ENCODE peak calls at places on chromosomes 16 and 17, in four cellular contexts. One of them, this sample, is unnamed.

GRCh38 chr16:4852221-4852872 is 5.1 kb downstream of the UBN1 start:
- DNase-seq in tibial nerve: no peak
- DNase-seq in A549: peak; percentile 27
- DNase-seq in CD4-positive, CD25-positive, alpha-beta regulatory T cell: no peak
- DNase-seq in this sample: no peak

GRCh38 chr17:913207-913606 is 66.4 kb downstream of the NXN start:
- DNase-seq in CD4-positive, CD25-positive, alpha-beta regulatory T cell: no peak
- DNase-seq in tibial nerve: no peak
- DNase-seq in A549: no peak
- DNase-seq in this sample: no peak

GRCh38 chr17:1997146-1997586 is 28.0 kb downstream of the RTN4RL1 start:
- DNase-seq in A549: peak; percentile 78
- DNase-seq in CD4-positive, CD25-positive, alpha-beta regulatory T cell: no peak
- DNase-seq in tibial nerve: no peak
- DNase-seq in this sample: no peak

GRCh38 chr16:27175888-27176287 is 27.4 kb upstream of the KDM8 start:
- DNase-seq in tibial nerve: no peak
- DNase-seq in A549: peak; percentile 37
- DNase-seq in CD4-positive, CD25-positive, alpha-beta regulatory T cell: no peak
- DNase-seq in this sample: no peak

GRCh38 chr17:34639706-34640425 is 60.5 kb downstream of the TMEM132E start:
- DNase-seq in tibial nerve: no peak
- DNase-seq in A549: no peak
- DNase-seq in CD4-positive, CD25-positive, alpha-beta regulatory T cell: no peak
- DNase-seq in this sample: no peak

GRCh38 chr17:5832886-5833285 is 237.3 kb upstream of the WSCD1 start:
- DNase-seq in CD4-positive, CD25-positive, alpha-beta regulatory T cell: no peak
- DNase-seq in tibial nerve: no peak
- DNase-seq in A549: peak; percentile 62
- DNase-seq in this sample: no peak

GRCh38 chr17:50087246-50087911 is 7.8 kb upstream of the PDK2 start:
- DNase-seq in tibial nerve: peak; percentile 49
- DNase-seq in A549: peak; percentile 87
- DNase-seq in CD4-positive, CD25-positive, alpha-beta regulatory T cell: peak; percentile 76
- DNase-seq in this sample: no peak

GRCh38 chr16:62041401-62041800 is 5.2 kb upstream of the CDH8 start:
- DNase-seq in CD4-positive, CD25-positive, alpha-beta regulatory T cell: no peak
- DNase-seq in tibial nerve: no peak
- DNase-seq in A549: peak; percentile 53
- DNase-seq in this sample: no peak

GRCh38 chr17:31722251-31723056 is 136.6 kb downstream of the COPRS start:
- DNase-seq in A549: no peak
- DNase-seq in tibial nerve: no peak
- DNase-seq in CD4-positive, CD25-positive, alpha-beta regulatory T cell: no peak
- DNase-seq in this sample: no peak

GRCh38 chr17:76726766-76727718 is at the start of gene METTL23:
- DNase-seq in A549: peak; percentile 81
- DNase-seq in CD4-positive, CD25-positive, alpha-beta regulatory T cell: peak; percentile 93
- DNase-seq in tibial nerve: peak; percentile 71
- DNase-seq in this sample: no peak

GRCh38 chr16:56282455-56282854 is 91.2 kb downstream of the GNAO1 start:
- DNase-seq in tibial nerve: no peak
- DNase-seq in CD4-positive, CD25-positive, alpha-beta regulatory T cell: no peak
- DNase-seq in A549: no peak
- DNase-seq in this sample: no peak

GRCh38 chr17:37768438-37768837 is 23.6 kb upstream of the HNF1B start:
- DNase-seq in A549: no peak
- DNase-seq in CD4-positive, CD25-positive, alpha-beta regulatory T cell: no peak
- DNase-seq in tibial nerve: no peak
- DNase-seq in this sample: no peak

GRCh38 chr16:54538241-54538640 is 251.7 kb upstream of the IRX3 start:
- DNase-seq in A549: no peak
- DNase-seq in CD4-positive, CD25-positive, alpha-beta regulatory T cell: no peak
- DNase-seq in tibial nerve: no peak
- DNase-seq in this sample: no peak

GRCh38 chr16:83390759-83391158 is 417.0 kb upstream of the HSBP1 start:
- DNase-seq in A549: no peak
- DNase-seq in CD4-positive, CD25-positive, alpha-beta regulatory T cell: no peak
- DNase-seq in tibial nerve: no peak
- DNase-seq in this sample: no peak

GRCh38 chr17:7512105-7512504 is 27.9 kb downstream of the POLR2A start:
- DNase-seq in CD4-positive, CD25-positive, alpha-beta regulatory T cell: no peak
- DNase-seq in tibial nerve: no peak
- DNase-seq in A549: no peak
- DNase-seq in this sample: no peak

GRCh38 chr17:48578616-48579560 is 738 bp upstream of the HOXB4 start:
- DNase-seq in tibial nerve: no peak
- DNase-seq in A549: no peak
- DNase-seq in CD4-positive, CD25-positive, alpha-beta regulatory T cell: no peak
- DNase-seq in this sample: no peak

GRCh38 chr17:49224198-49224996 is 6.2 kb downstream of the PHOSPHO1 start:
- DNase-seq in A549: no peak
- DNase-seq in CD4-positive, CD25-positive, alpha-beta regulatory T cell: peak; percentile 56
- DNase-seq in tibial nerve: no peak
- DNase-seq in this sample: no peak

GRCh38 chr17:53142890-53143289 is 679.8 kb upstream of the KIF2B start:
- DNase-seq in CD4-positive, CD25-positive, alpha-beta regulatory T cell: no peak
- DNase-seq in tibial nerve: no peak
- DNase-seq in A549: peak; percentile 41
- DNase-seq in this sample: no peak

GRCh38 chr16:27787661-27788060 is 237.7 kb downstream of the KATNIP start:
- DNase-seq in tibial nerve: no peak
- DNase-seq in CD4-positive, CD25-positive, alpha-beta regulatory T cell: no peak
- DNase-seq in A549: no peak
- DNase-seq in this sample: no peak

GRCh38 chr17:10075919-10076318 is 122.5 kb downstream of the GAS7 start:
- DNase-seq in CD4-positive, CD25-positive, alpha-beta regulatory T cell: no peak
- DNase-seq in A549: no peak
- DNase-seq in tibial nerve: no peak
- DNase-seq in this sample: no peak

GRCh38 chr16:27799866-27800265 is 249.9 kb downstream of the KATNIP start:
- DNase-seq in tibial nerve: no peak
- DNase-seq in CD4-positive, CD25-positive, alpha-beta regulatory T cell: no peak
- DNase-seq in A549: no peak
- DNase-seq in this sample: no peak

GRCh38 chr17:47961406-47961805 is 3.7 kb upstream of the PRR15L start:
- DNase-seq in CD4-positive, CD25-positive, alpha-beta regulatory T cell: no peak
- DNase-seq in A549: no peak
- DNase-seq in tibial nerve: no peak
- DNase-seq in this sample: no peak

GRCh38 chr16:53546988-53547391 is 44.0 kb upstream of the AKTIP start:
- DNase-seq in A549: peak; percentile 35
- DNase-seq in CD4-positive, CD25-positive, alpha-beta regulatory T cell: peak; percentile 11
- DNase-seq in tibial nerve: no peak
- DNase-seq in this sample: no peak

GRCh38 chr16:54430491-54431030 is 144.0 kb upstream of the IRX3 start:
- DNase-seq in A549: no peak
- DNase-seq in CD4-positive, CD25-positive, alpha-beta regulatory T cell: no peak
- DNase-seq in tibial nerve: no peak
- DNase-seq in this sample: no peak

GRCh38 chr16:57042157-57043111 is 49.9 kb upstream of the CPNE2 start:
- DNase-seq in A549: no peak
- DNase-seq in CD4-positive, CD25-positive, alpha-beta regulatory T cell: peak; percentile 38
- DNase-seq in tibial nerve: no peak
- DNase-seq in this sample: no peak

GRCh38 chr16:4404247-4404966 is 12.0 kb downstream of the CORO7 start:
- DNase-seq in A549: peak; percentile 77
- DNase-seq in tibial nerve: no peak
- DNase-seq in CD4-positive, CD25-positive, alpha-beta regulatory T cell: no peak
- DNase-seq in this sample: no peak

GRCh38 chr16:57497121-57497520 is 10.8 kb upstream of the DOK4 start:
- DNase-seq in tibial nerve: no peak
- DNase-seq in A549: no peak
- DNase-seq in CD4-positive, CD25-positive, alpha-beta regulatory T cell: no peak
- DNase-seq in this sample: no peak

GRCh38 chr17:47742319-47743181 is 9.5 kb downstream of the TBX21 start:
- DNase-seq in tibial nerve: no peak
- DNase-seq in CD4-positive, CD25-positive, alpha-beta regulatory T cell: peak; percentile 31
- DNase-seq in A549: no peak
- DNase-seq in this sample: no peak

GRCh38 chr16:23597003-23597756 is 1.1 kb upstream of the NDUFAB1 start:
- DNase-seq in A549: peak; percentile 67
- DNase-seq in tibial nerve: no peak
- DNase-seq in CD4-positive, CD25-positive, alpha-beta regulatory T cell: no peak
- DNase-seq in this sample: no peak

GRCh38 chr16:50539822-50540710 is 8.1 kb upstream of the NKD1 start:
- DNase-seq in CD4-positive, CD25-positive, alpha-beta regulatory T cell: no peak
- DNase-seq in A549: no peak
- DNase-seq in tibial nerve: no peak
- DNase-seq in this sample: no peak

GRCh38 chr17:77375917-77376651 is 235.3 kb downstream of the SEC14L1 start:
- DNase-seq in CD4-positive, CD25-positive, alpha-beta regulatory T cell: peak; percentile 70
- DNase-seq in tibial nerve: no peak
- DNase-seq in A549: no peak
- DNase-seq in this sample: no peak

GRCh38 chr16:88459366-88460055 is 6.4 kb downstream of the ZFPM1 start:
- DNase-seq in tibial nerve: no peak
- DNase-seq in CD4-positive, CD25-positive, alpha-beta regulatory T cell: no peak
- DNase-seq in A549: no peak
- DNase-seq in this sample: no peak

GRCh38 chr17:80518392-80518791 is 26.2 kb upstream of the RPTOR start:
- DNase-seq in A549: no peak
- DNase-seq in CD4-positive, CD25-positive, alpha-beta regulatory T cell: no peak
- DNase-seq in tibial nerve: no peak
- DNase-seq in this sample: no peak

GRCh38 chr17:82297804-82298537 is 19.4 kb downstream of the CD7 start:
- DNase-seq in tibial nerve: peak; percentile 71
- DNase-seq in CD4-positive, CD25-positive, alpha-beta regulatory T cell: peak; percentile 94
- DNase-seq in A549: peak; percentile 92
- DNase-seq in this sample: peak; percentile 89

GRCh38 chr17:82297280-82297803 is 20.1 kb downstream of the CD7 start:
- DNase-seq in CD4-positive, CD25-positive, alpha-beta regulatory T cell: peak; percentile 75
- DNase-seq in tibial nerve: peak; percentile 64
- DNase-seq in A549: peak; percentile 80
- DNase-seq in this sample: peak; percentile 69

GRCh38 chr17:82296511-82297279 is 20.7 kb downstream of the CD7 start:
- DNase-seq in tibial nerve: no peak
- DNase-seq in A549: no peak
- DNase-seq in CD4-positive, CD25-positive, alpha-beta regulatory T cell: no peak
- DNase-seq in this sample: no peak

GRCh38 chr17:82294086-82294773 is 20.7 kb upstream of the CSNK1D start:
- DNase-seq in A549: no peak
- DNase-seq in tibial nerve: no peak
- DNase-seq in CD4-positive, CD25-positive, alpha-beta regulatory T cell: no peak
- DNase-seq in this sample: no peak

GRCh38 chr17:82295472-82295814 is 21.9 kb upstream of the CSNK1D start:
- DNase-seq in tibial nerve: no peak
- DNase-seq in A549: no peak
- DNase-seq in CD4-positive, CD25-positive, alpha-beta regulatory T cell: no peak
- DNase-seq in this sample: no peak
- H3K4me1 ChIP-seq in tibial nerve: peaks cover 42% of the 10 kb centered on the region
- H3K4me1 ChIP-seq in A549: peaks cover 59% of the 10 kb centered on the region
- H3K4me1 ChIP-seq in CD4-positive, CD25-positive, alpha-beta regulatory T cell: peaks cover 48% of the 10 kb centered on the region
- H3K4me1 ChIP-seq in this sample: peaks cover 23% of the 10 kb centered on the region

GRCh38 chr17:44167181-44167861 is 3.2 kb upstream of the ASB16 start:
- DNase-seq in A549: no peak
- DNase-seq in tibial nerve: no peak
- DNase-seq in CD4-positive, CD25-positive, alpha-beta regulatory T cell: no peak
- DNase-seq in this sample: no peak

GRCh38 chr17:44171931-44172455 is 1.5 kb downstream of the ASB16 start:
- DNase-seq in A549: no peak
- DNase-seq in CD4-positive, CD25-positive, alpha-beta regulatory T cell: no peak
- DNase-seq in tibial nerve: no peak
- DNase-seq in this sample: no peak

GRCh38 chr17:44170135-44170498 is 387 bp upstream of the ASB16 start:
- DNase-seq in tibial nerve: no peak
- DNase-seq in A549: no peak
- DNase-seq in CD4-positive, CD25-positive, alpha-beta regulatory T cell: no peak
- DNase-seq in this sample: no peak

GRCh38 chr17:44174427-44174826 is 3.9 kb downstream of the ASB16 start:
- DNase-seq in A549: no peak
- DNase-seq in CD4-positive, CD25-positive, alpha-beta regulatory T cell: no peak
- DNase-seq in tibial nerve: no peak
- DNase-seq in this sample: no peak

DNA sequence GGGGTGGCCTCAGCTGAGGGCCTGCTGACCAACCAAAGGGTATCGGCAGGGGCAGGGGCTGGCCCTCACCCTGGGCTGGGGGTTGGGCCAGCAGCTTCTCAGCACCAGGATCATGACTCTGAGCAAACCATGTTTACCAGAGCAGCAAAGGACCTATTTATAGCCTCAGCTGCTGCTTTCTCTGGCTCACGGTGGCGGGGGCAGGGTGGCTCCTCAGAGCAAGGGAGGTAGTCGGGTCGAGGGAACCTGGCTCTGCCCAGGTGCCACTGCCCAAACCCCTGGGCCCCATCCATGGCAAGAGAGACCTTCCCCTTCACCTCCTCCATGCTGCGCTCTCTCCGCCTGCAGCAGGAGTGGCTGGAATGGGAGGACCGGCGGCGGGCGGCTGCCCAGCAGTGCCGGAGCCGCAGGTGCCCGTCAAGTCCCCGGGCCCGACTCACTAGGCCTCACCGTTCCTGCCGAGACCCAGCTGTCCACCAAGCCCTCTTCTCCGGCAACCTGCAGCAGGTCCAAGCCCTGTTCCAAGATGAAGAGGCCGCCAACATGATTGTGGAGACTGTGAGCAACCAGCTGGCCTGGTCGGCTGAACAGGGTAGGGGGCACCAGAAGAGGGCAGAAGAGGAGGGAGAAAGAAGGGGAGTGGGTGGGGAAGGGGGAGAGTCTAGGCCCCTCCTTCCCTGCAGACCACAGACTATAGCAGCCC is at the start of gene ASB16:
- DNase-seq in CD4-positive, CD25-positive, alpha-beta regulatory T cell: no peak
- DNase-seq in A549: no peak
- DNase-seq in tibial nerve: no peak
- DNase-seq in this sample: no peak
- H3K4me3 ChIP-seq in CD4-positive, CD25-positive, alpha-beta regulatory T cell: no peak within 1 kb of the TSS
- H3K4me3 ChIP-seq in A549: no peak within 1 kb of the TSS
- H3K4me3 ChIP-seq in tibial nerve: no peak within 1 kb of the TSS
- H3K4me3 ChIP-seq in this sample: no peak within 1 kb of the TSS

GRCh38 chr16:2705351-2705750 is 14.7 kb downstream of the PRSS27 start:
- DNase-seq in CD4-positive, CD25-positive, alpha-beta regulatory T cell: no peak
- DNase-seq in A549: no peak
- DNase-seq in tibial nerve: no peak
- DNase-seq in this sample: no peak
- H3K4me1 ChIP-seq in CD4-positive, CD25-positive, alpha-beta regulatory T cell: no peaks in the 10 kb centered on the region
- H3K4me1 ChIP-seq in A549: no peaks in the 10 kb centered on the region
- H3K4me1 ChIP-seq in tibial nerve: no peaks in the 10 kb centered on the region
- H3K4me1 ChIP-seq in this sample: no peaks in the 10 kb centered on the region

DNA sequence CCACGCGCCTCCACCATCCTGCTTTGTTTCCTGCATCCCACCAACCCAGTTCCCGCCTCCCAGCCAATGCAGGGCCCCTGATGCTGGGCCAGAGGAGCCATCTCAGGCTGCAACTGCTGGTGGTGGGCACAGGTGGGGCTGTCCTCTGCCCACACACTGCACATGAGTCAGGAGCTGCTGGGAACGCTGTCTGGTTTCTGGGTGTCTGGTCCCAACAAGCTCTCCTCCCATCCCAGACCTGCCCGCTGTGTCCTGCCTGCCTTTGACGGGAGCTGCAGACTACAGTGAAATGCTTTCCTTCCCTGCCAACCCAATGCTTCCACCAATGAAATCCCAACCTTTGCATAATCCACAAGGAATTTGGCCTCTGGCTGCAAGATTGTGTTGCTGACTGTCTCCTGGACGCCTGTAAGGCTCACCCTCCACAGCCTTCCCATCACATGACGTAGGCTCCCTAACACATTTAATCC is 98.9 kb downstream of the N4BP1 start:
- DNase-seq in CD4-positive, CD25-positive, alpha-beta regulatory T cell: no peak
- DNase-seq in A549: no peak
- DNase-seq in tibial nerve: no peak
- DNase-seq in this sample: no peak
- H3K4me3 ChIP-seq in CD4-positive, CD25-positive, alpha-beta regulatory T cell: no peak overlapping the region
- H3K4me3 ChIP-seq in A549: no peak overlapping the region
- H3K4me3 ChIP-seq in tibial nerve: no peak overlapping the region
- H3K4me3 ChIP-seq in this sample: no peak overlapping the region

This sample was measured in esophagus squamous epithelium.